ENCODE peak calls at places on chromosome 10, in four cellular contexts. M, I, A and B are unnamed samples.

GRCh38 chr10:62386401-62387320 is 12.5 kb downstream of the ZNF365 start:
- DNase-seq in M (no peak), I (no peak), A (no peak), B (no peak)

GRCh38 chr10:102114861-102115618 is 5.1 kb downstream of the LDB1 start:
- DNase-seq in M (no peak), I (peak), A (peak), B (peak)

GRCh38 chr10:79274279-79275104 is 72.8 kb upstream of the PPIF start:
- DNase-seq in M (no peak), I (peak), A (no peak), B (peak)

GRCh38 chr10:25561761-25562160 is 372.3 kb upstream of the MYO3A start:
- DNase-seq in M (no peak), I (no peak), A (no peak), B (no peak)

GRCh38 chr10:95445223-95445836 is 115.8 kb downstream of the SORBS1 start:
- DNase-seq in M (peak), I (peak), A (peak), B (peak)

GRCh38 chr10:88908194-88908593 is 28.1 kb downstream of the STAMBPL1 start:
- DNase-seq in M (no peak), I (no peak), A (no peak), B (no peak)

GRCh38 chr10:78435484-78436222 is 402.0 kb downstream of the RPS24 start:
- DNase-seq in M (no peak), I (no peak), A (no peak), B (no peak)

GRCh38 chr10:79390551-79391229 is 43.4 kb downstream of the PPIF start:
- DNase-seq in M (no peak), I (no peak), A (peak), B (peak)

GRCh38 chr10:125123363-125124113 is 36.8 kb downstream of the CTBP2 start:
- DNase-seq in M (no peak), I (no peak), A (peak), B (peak)

GRCh38 chr10:71963351-71963755 is 842 bp upstream of the CHST3 start:
- DNase-seq in M (no peak), I (no peak), A (no peak), B (peak)

GRCh38 chr10:63421591-63421990 is 44.2 kb downstream of the JMJD1C start:
- DNase-seq in M (no peak), I (no peak), A (no peak), B (no peak)

GRCh38 chr10:116287906-116288501 is 15.0 kb upstream of the GFRA1 start:
- DNase-seq in M (peak), I (no peak), A (no peak), B (no peak)

GRCh38 chr10:101222683-101223273 is 6.5 kb downstream of the LBX1 start:
- DNase-seq in M (no peak), I (no peak), A (no peak), B (no peak)

GRCh38 chr10:82910301-82910700 is 1035.3 kb downstream of the NRG3 start:
- DNase-seq in M (no peak), I (no peak), A (no peak), B (no peak)

GRCh38 chr10:86659161-86659691 is 4.9 kb downstream of the OPN4 start:
- DNase-seq in M (no peak), I (no peak), A (peak), B (peak)

GRCh38 chr10:44908071-44908709 is 2.9 kb upstream of the TMEM72 start:
- DNase-seq in M (peak), I (no peak), A (no peak), B (no peak)

GRCh38 chr10:62057359-62057758 is 155.9 kb downstream of the ARID5B start:
- DNase-seq in M (no peak), I (no peak), A (no peak), B (no peak)

GRCh38 chr10:93580824-93581223 is 14.4 kb downstream of the FFAR4 start:
- DNase-seq in M (no peak), I (no peak), A (no peak), B (no peak)

GRCh38 chr10:16835223-16835622 is 18.0 kb upstream of the RSU1 start:
- DNase-seq in M (no peak), I (no peak), A (no peak), B (no peak)

GRCh38 chr10:57775250-57775649 is 492.4 kb downstream of the IPMK start:
- DNase-seq in M (no peak), I (no peak), A (no peak), B (no peak)

GRCh38 chr10:74337330-74338016 is 186.5 kb downstream of the ADK start:
- DNase-seq in M (no peak), I (no peak), A (no peak), B (no peak)

GRCh38 chr10:70540089-70540788 is 61.7 kb downstream of the PALD1 start:
- DNase-seq in M (no peak), I (no peak), A (no peak), B (no peak)

GRCh38 chr10:120598377-120598776 is 141.3 kb downstream of the PLPP4 start:
- DNase-seq in M (no peak), I (no peak), A (no peak), B (no peak)

GRCh38 chr10:103083266-103083976 is 109.7 kb downstream of the NT5C2 start:
- DNase-seq in M (no peak), I (no peak), A (no peak), B (no peak)

GRCh38 chr10:76049581-76050290 is 618.3 kb downstream of the LRMDA start:
- DNase-seq in M (no peak), I (no peak), A (no peak), B (no peak)